ENCODE peak calls at places on chromosomes 12 and 14, in seven cellular contexts. F is CD8-positive, alpha-beta T cell; A is A673; N is tibial artery; E is SK-N-SH; I is colonic mucosa; Z is lower lobe of right lung. J is an unnamed sample.

GRCh38 chr12:107844312-107844921 is 69.9 kb downstream of the ASCL4 start:
- DNase-seq in I (no peak), F (no peak), E (peak; percentile 85), Z (no peak), A (no peak), N (no peak), J (no peak)

GRCh38 chr12:45518516-45519235 is 210.8 kb upstream of the ARID2 start:
- DNase-seq in N (no peak), I (no peak), A (no peak), Z (no peak), F (peak; percentile 62), E (peak; percentile 56), J (no peak)

GRCh38 chr12:53989227-53990113 is 4.5 kb downstream of the HOXC10 start:
- DNase-seq in F (no peak), E (no peak), A (peak; percentile 94), I (no peak), Z (no peak), N (no peak), J (no peak)

GRCh38 chr12:128603573-128604120 is 220.1 kb downstream of the SLC15A4 start:
- DNase-seq in I (peak; percentile 22), E (no peak), N (no peak), A (no peak), F (no peak), Z (no peak), J (no peak)

GRCh38 chr14:24080888-24081738 is 9.8 kb downstream of the CPNE6 start:
- DNase-seq in F (peak; percentile 83), Z (peak; percentile 82), N (no peak), E (peak; percentile 85), A (peak; percentile 37), I (peak; percentile 86), J (no peak)

GRCh38 chr14:22915886-22916521 is 2.9 kb downstream of the RBM23 start:
- DNase-seq in E (no peak), F (no peak), N (peak; percentile 60), Z (peak; percentile 52), A (no peak), I (no peak), J (no peak)

GRCh38 chr12:76878045-76878898 is 547 bp downstream of the CSRP2 start:
- DNase-seq in Z (peak; percentile 48), F (no peak), E (peak; percentile 77), A (peak; percentile 70), I (peak; percentile 27), N (no peak), J (peak; percentile 60)

GRCh38 chr12:121325922-121326396 is 26.3 kb downstream of the ANAPC5 start:
- DNase-seq in I (no peak), N (no peak), A (no peak), F (no peak), Z (no peak), E (no peak), J (no peak)

GRCh38 chr12:56462565-56462964 is 5.8 kb upstream of the SPRYD4 start:
- DNase-seq in Z (no peak), N (no peak), F (no peak), A (no peak), E (no peak), I (no peak), J (no peak)

GRCh38 chr12:108727868-108728735 is 3.2 kb downstream of the CORO1C start:
- DNase-seq in F (no peak), Z (no peak), I (no peak), E (no peak), A (no peak), N (no peak), J (peak; percentile 50)

GRCh38 chr12:58765653-58766554 is 154.4 kb downstream of the LRIG3 start:
- DNase-seq in F (no peak), Z (no peak), A (no peak), I (no peak), N (no peak), E (no peak), J (no peak)

GRCh38 chr12:39372929-39373328 is 70.0 kb downstream of the KIF21A start:
- DNase-seq in Z (no peak), E (no peak), A (no peak), I (no peak), N (no peak), F (no peak), J (peak; percentile 6)

GRCh38 chr12:62934799-62935674 is at the start of gene PPM1H:
- DNase-seq in Z (peak; percentile 87), A (peak; percentile 33), E (peak; percentile 83), F (no peak), I (peak; percentile 87), N (peak; percentile 44), J (peak; percentile 60)

GRCh38 chr12:10033783-10034381 is 3.4 kb downstream of the CLEC9A start:
- DNase-seq in N (no peak), I (no peak), A (peak; percentile 30), E (no peak), F (no peak), Z (no peak), J (no peak)

GRCh38 chr14:54486685-54487084 is 2.1 kb downstream of the GMFB start:
- DNase-seq in Z (no peak), I (no peak), E (no peak), N (no peak), F (no peak), A (no peak), J (no peak)

GRCh38 chr12:3342051-3342450 is 149.0 kb upstream of the PRMT8 start:
- DNase-seq in A (peak; percentile 62), E (peak; percentile 82), I (peak; percentile 23), Z (no peak), N (no peak), F (no peak), J (peak; percentile 74)

GRCh38 chr12:8034802-8035201 is 2.3 kb downstream of the FOXJ2 start:
- DNase-seq in Z (no peak), F (no peak), E (no peak), I (no peak), N (no peak), A (no peak), J (no peak)
- H3K4me1 ChIP-seq in Z (peaks cover 66% of the 10 kb centered on the region), F (peaks cover 68% of the 10 kb centered on the region), E (peaks cover 39% of the 10 kb centered on the region), I (peaks cover 38% of the 10 kb centered on the region), N (peaks cover 71% of the 10 kb centered on the region), A (peaks cover 36% of the 10 kb centered on the region), J (peaks cover 12% of the 10 kb centered on the region)

DNA sequence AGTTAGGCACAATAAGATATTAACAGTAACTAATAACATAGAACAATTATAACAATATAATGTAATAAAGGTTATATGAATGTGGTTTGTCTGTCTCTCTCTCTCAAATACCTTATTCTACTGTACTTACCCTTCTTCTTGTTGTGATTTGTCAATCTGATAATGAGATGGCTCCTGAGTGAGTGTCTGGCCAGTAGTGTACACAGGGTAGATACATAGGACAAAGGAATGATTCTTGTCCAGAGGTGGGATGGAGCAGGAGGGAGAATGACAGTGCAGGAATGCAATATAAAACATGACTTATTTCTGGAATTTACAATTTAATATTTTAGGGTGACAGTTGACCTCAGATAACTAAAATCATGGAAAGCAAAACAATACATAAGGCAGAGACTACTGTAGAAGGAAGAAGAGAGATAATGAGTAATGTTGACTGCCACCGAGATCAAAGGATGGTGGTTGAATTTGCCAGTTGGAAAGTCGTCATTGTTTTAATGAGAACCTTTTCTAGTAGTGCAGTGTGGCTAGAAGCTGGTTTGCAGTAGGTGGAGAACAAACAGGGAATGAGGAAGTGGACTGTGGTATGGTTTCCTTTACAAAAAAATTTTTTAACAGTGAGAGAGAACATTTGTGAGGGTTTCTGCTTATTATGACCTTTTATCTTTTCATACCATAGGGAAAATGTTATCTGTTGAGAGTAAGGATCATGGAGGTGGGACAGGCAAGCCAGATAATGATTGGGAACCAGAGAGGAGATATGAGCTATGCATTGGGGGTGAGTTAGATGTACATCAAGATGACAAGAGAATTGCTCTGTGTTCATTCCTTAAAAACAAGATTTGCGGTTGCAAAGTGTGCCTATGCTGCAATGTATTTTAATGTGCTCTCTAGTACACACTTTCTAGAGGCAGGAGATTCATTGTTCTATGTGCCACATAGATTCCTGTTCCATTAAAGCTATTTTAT is 458.3 kb downstream of the BTG1 start:
- DNase-seq in N (no peak), F (no peak), I (no peak), E (no peak), A (no peak), Z (no peak), J (no peak)
- H3K4me1 ChIP-seq in N (no peaks in the 10 kb centered on the region), F (peaks cover 23% of the 10 kb centered on the region), I (no peaks in the 10 kb centered on the region), E (no peaks in the 10 kb centered on the region), A (no peaks in the 10 kb centered on the region), Z (no peaks in the 10 kb centered on the region), J (no peaks in the 10 kb centered on the region)

GRCh38 chr14:55585854-55586253 is 5.8 kb downstream of the KTN1 start:
- DNase-seq in A (no peak), F (no peak), I (no peak), Z (no peak), E (no peak), N (no peak), J (no peak)

GRCh38 chr14:55587847-55588246 is 7.8 kb downstream of the KTN1 start:
- DNase-seq in F (no peak), Z (no peak), N (no peak), E (no peak), I (no peak), A (no peak), J (no peak)

GRCh38 chr14:55588259-55588699 is 8.3 kb downstream of the KTN1 start:
- DNase-seq in F (no peak), N (no peak), A (no peak), E (no peak), Z (no peak), I (no peak), J (no peak)

GRCh38 chr14:55583942-55584468 is 4.0 kb downstream of the KTN1 start:
- DNase-seq in Z (no peak), A (no peak), I (no peak), F (no peak), N (no peak), E (peak; percentile 46), J (peak; percentile 17)

DNA sequence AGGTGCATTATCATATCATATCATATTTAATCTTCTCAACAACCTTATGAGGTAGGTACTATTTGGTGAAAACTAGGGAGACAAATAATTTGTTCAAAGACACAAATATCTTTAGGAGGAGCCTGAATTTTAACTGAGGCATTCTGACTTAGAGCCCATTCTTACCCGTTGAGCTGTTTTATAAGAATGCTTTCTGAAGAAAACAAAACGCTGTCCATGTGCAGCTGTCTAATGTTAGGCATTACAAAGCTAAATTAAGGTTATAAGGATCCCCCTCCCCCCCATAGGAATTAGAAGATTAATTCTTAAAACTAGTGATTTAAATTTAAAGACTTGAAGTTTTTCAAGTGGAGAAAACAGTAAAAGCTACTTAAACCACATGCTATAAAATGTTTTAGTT is 6.4 kb downstream of the KTN1 start:
- DNase-seq in N (no peak), I (no peak), Z (no peak), A (no peak), E (no peak), F (no peak), J (no peak)
- H3K4me1 ChIP-seq in N (peaks cover 83% of the 10 kb centered on the region), I (peaks cover 11% of the 10 kb centered on the region), Z (peaks cover 61% of the 10 kb centered on the region), A (peaks cover 75% of the 10 kb centered on the region), E (peaks cover 20% of the 10 kb centered on the region), F (peaks cover 51% of the 10 kb centered on the region), J (peaks cover 16% of the 10 kb centered on the region)

DNA sequence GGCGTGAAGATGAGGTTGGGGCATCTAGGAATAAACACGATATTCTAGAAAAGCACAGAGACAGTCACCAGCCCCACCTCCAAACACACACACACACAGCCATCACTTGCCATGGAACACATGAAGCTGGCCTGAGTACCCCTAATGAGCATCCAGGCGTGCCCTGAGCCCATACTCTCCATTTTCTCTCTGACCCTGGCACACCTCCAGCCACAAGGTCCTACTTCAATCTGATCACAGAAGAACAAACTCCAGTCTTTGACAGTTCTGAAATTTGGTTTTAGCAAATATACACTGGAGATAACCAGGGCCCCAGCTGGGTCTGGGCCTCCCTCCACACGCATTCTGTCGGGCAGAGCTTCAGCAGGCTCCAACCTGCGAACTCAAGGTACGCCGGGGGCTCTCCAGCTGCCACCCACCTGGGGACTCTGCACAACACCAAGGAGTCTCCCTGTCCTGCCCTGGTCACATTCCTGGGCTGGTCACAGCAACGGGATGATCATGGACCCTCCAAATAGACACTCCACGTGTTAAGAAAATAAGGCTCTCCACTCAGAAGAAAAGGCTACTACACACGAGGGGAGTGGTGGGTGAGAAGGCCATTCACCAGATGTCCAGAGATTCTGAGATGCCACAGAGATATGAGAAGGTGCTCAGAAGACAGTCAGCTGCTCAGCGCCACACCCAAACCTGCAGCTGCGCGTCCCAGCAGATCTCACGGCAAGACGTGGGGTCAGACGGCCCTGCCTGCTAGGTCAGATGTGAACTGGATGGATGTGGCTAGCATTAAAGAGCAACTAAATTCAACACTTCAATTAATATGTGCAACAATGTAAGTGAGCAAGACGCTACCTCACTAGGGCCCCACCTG is 57.0 kb upstream of the PNMA1 start:
- DNase-seq in I (no peak), A (no peak), E (no peak), F (no peak), Z (peak; percentile 32), N (no peak), J (no peak)
- H3K4me1 ChIP-seq in I (peaks cover 18% of the 10 kb centered on the region), A (peaks cover 12% of the 10 kb centered on the region), E (peaks cover 22% of the 10 kb centered on the region), F (peaks cover 64% of the 10 kb centered on the region), Z (peaks cover 95% of the 10 kb centered on the region), N (peaks cover 89% of the 10 kb centered on the region), J (peaks cover 31% of the 10 kb centered on the region)